ENCODE peak calls at places on chromosomes 6 and 20, in four cellular contexts. One of them, this sample, is unnamed.

GRCh38 chr6:161048636-161049035 is 57.1 kb downstream of the MAP3K4 start:
- DNase-seq in GM12878: no peak
- DNase-seq in GM12891: no peak
- DNase-seq in K562: no peak
- DNase-seq in this sample: no peak

GRCh38 chr6:153989989-153990388 is 49.1 kb upstream of the OPRM1 start:
- DNase-seq in GM12878: no peak
- DNase-seq in GM12891: no peak
- DNase-seq in K562: no peak
- DNase-seq in this sample: no peak

GRCh38 chr20:24465730-24466129 is 3.7 kb upstream of the SYNDIG1 start:
- DNase-seq in GM12878: no peak
- DNase-seq in GM12891: no peak
- DNase-seq in K562: no peak
- DNase-seq in this sample: no peak

GRCh38 chr6:16684195-16684689 is 77.0 kb downstream of the ATXN1 start:
- DNase-seq in GM12878: no peak
- DNase-seq in GM12891: no peak
- DNase-seq in K562: no peak
- DNase-seq in this sample: peak

GRCh38 chr6:49541936-49542335 is 8.5 kb upstream of the C6orf141 start:
- DNase-seq in GM12878: no peak
- DNase-seq in GM12891: no peak
- DNase-seq in K562: no peak
- DNase-seq in this sample: no peak

GRCh38 chr6:20678831-20679352 is 144.6 kb downstream of the CDKAL1 start:
- DNase-seq in GM12878: no peak
- DNase-seq in GM12891: no peak
- DNase-seq in K562: no peak
- DNase-seq in this sample: no peak

GRCh38 chr6:42742116-42742894 is 3.6 kb downstream of the TBCC start:
- DNase-seq in GM12878: no peak
- DNase-seq in GM12891: no peak
- DNase-seq in K562: peak
- DNase-seq in this sample: no peak

GRCh38 chr6:25138024-25138696 is 141.0 kb upstream of the CARMIL1 start:
- DNase-seq in GM12878: peak
- DNase-seq in GM12891: no peak
- DNase-seq in K562: no peak
- DNase-seq in this sample: peak

GRCh38 chr6:13392462-13392861 is 64.1 kb upstream of the TBC1D7 start:
- DNase-seq in GM12878: no peak
- DNase-seq in GM12891: no peak
- DNase-seq in K562: no peak
- DNase-seq in this sample: no peak

GRCh38 chr20:16530201-16530681 is 43.0 kb downstream of the KIF16B start:
- DNase-seq in GM12878: no peak
- DNase-seq in GM12891: no peak
- DNase-seq in K562: no peak
- DNase-seq in this sample: no peak

GRCh38 chr6:28868873-28869272 is 54.9 kb downstream of the TRIM27 start:
- DNase-seq in GM12878: no peak
- DNase-seq in GM12891: no peak
- DNase-seq in K562: no peak
- DNase-seq in this sample: no peak

GRCh38 chr6:170083236-170084051 is 207.4 kb downstream of the DLL1 start:
- DNase-seq in GM12878: no peak
- DNase-seq in GM12891: no peak
- DNase-seq in K562: no peak
- DNase-seq in this sample: no peak

GRCh38 chr6:3939964-3940363 is 90.8 kb downstream of the FAM50B start:
- DNase-seq in GM12878: no peak
- DNase-seq in GM12891: no peak
- DNase-seq in K562: no peak
- DNase-seq in this sample: no peak

GRCh38 chr6:33904050-33904827 is 100.4 kb upstream of the MLN start:
- DNase-seq in GM12878: peak
- DNase-seq in GM12891: peak
- DNase-seq in K562: peak
- DNase-seq in this sample: no peak

GRCh38 chr20:8454137-8454712 is 322.2 kb downstream of the PLCB1 start:
- DNase-seq in GM12878: peak
- DNase-seq in GM12891: peak
- DNase-seq in K562: no peak
- DNase-seq in this sample: peak

GRCh38 chr20:42366626-42367025 is 748.4 kb upstream of the CHD6 start:
- DNase-seq in GM12878: no peak
- DNase-seq in GM12891: no peak
- DNase-seq in K562: no peak
- DNase-seq in this sample: no peak

GRCh38 chr6:35895560-35895959 is 25.3 kb downstream of the SRPK1 start:
- DNase-seq in GM12878: no peak
- DNase-seq in GM12891: no peak
- DNase-seq in K562: no peak
- DNase-seq in this sample: no peak

GRCh38 chr20:51404297-51405060 is 138.0 kb downstream of the NFATC2 start:
- DNase-seq in GM12878: peak
- DNase-seq in GM12891: peak
- DNase-seq in K562: no peak
- DNase-seq in this sample: no peak

GRCh38 chr6:70134542-70134941 is 168.3 kb downstream of the COL9A1 start:
- DNase-seq in GM12878: no peak
- DNase-seq in GM12891: no peak
- DNase-seq in K562: no peak
- DNase-seq in this sample: no peak

GRCh38 chr6:132316970-132317369 is 84.3 kb downstream of the MOXD1 start:
- DNase-seq in GM12878: no peak
- DNase-seq in GM12891: no peak
- DNase-seq in K562: no peak
- DNase-seq in this sample: no peak

GRCh38 chr6:163793584-163793983 is 379.1 kb downstream of the QKI start:
- DNase-seq in GM12878: no peak
- DNase-seq in GM12891: no peak
- DNase-seq in K562: no peak
- DNase-seq in this sample: no peak

GRCh38 chr20:23112595-23112994 is 26.5 kb upstream of the CD93 start:
- DNase-seq in GM12878: no peak
- DNase-seq in GM12891: no peak
- DNase-seq in K562: no peak
- DNase-seq in this sample: no peak

GRCh38 chr20:62652051-62652893 is 10.0 kb downstream of the SLCO4A1 start:
- DNase-seq in GM12878: peak
- DNase-seq in GM12891: peak
- DNase-seq in K562: peak
- DNase-seq in this sample: peak

GRCh38 chr6:50185006-50185405 is 135.3 kb upstream of the DEFB112 start:
- DNase-seq in GM12878: no peak
- DNase-seq in GM12891: no peak
- DNase-seq in K562: no peak
- DNase-seq in this sample: no peak

GRCh38 chr6:28719275-28719940 is 193.7 kb downstream of the GPX5 start:
- DNase-seq in GM12878: no peak
- DNase-seq in GM12891: no peak
- DNase-seq in K562: peak
- DNase-seq in this sample: peak

GRCh38 chr6:158910484-158911075 is 89.4 kb downstream of the RSPH3 start:
- DNase-seq in GM12878: peak
- DNase-seq in GM12891: no peak
- DNase-seq in K562: no peak
- DNase-seq in this sample: no peak

GRCh38 chr6:39377530-39377929 is 55.0 kb upstream of the KCNK16 start:
- DNase-seq in GM12878: no peak
- DNase-seq in GM12891: peak
- DNase-seq in K562: no peak
- DNase-seq in this sample: peak

GRCh38 chr6:165884813-165885765 is 222.0 kb upstream of the PDE10A start:
- DNase-seq in GM12878: peak
- DNase-seq in GM12891: peak
- DNase-seq in K562: peak
- DNase-seq in this sample: peak

GRCh38 chr6:18166314-18167007 is 11.2 kb downstream of the KDM1B start:
- DNase-seq in GM12878: no peak
- DNase-seq in GM12891: no peak
- DNase-seq in K562: no peak
- DNase-seq in this sample: no peak

GRCh38 chr6:143125455-143125854 is 64.8 kb downstream of the AIG1 start:
- DNase-seq in GM12878: no peak
- DNase-seq in GM12891: no peak
- DNase-seq in K562: no peak
- DNase-seq in this sample: no peak

GRCh38 chr20:63967330-63968135 is 2.2 kb downstream of the ZNF512B start:
- DNase-seq in GM12878: no peak
- DNase-seq in GM12891: no peak
- DNase-seq in K562: no peak
- DNase-seq in this sample: no peak

GRCh38 chr20:22775671-22776139 is 191.3 kb upstream of the FOXA2 start:
- DNase-seq in GM12878: no peak
- DNase-seq in GM12891: no peak
- DNase-seq in K562: no peak
- DNase-seq in this sample: no peak

GRCh38 chr6:56372621-56373020 is 125.2 kb upstream of the COL21A1 start:
- DNase-seq in GM12878: no peak
- DNase-seq in GM12891: no peak
- DNase-seq in K562: no peak
- DNase-seq in this sample: no peak

GRCh38 chr6:92716638-92717037 is 702.7 kb downstream of the EPHA7 start:
- DNase-seq in GM12878: no peak
- DNase-seq in GM12891: no peak
- DNase-seq in K562: no peak
- DNase-seq in this sample: no peak

GRCh38 chr6:10555625-10556309 is 34.6 kb downstream of the GCNT2 start:
- DNase-seq in GM12878: no peak
- DNase-seq in GM12891: no peak
- DNase-seq in K562: no peak
- DNase-seq in this sample: no peak

GRCh38 chr20:19947611-19948264 is 69.4 kb upstream of the NAA20 start:
- DNase-seq in GM12878: peak
- DNase-seq in GM12891: no peak
- DNase-seq in K562: peak
- DNase-seq in this sample: no peak

GRCh38 chr6:121794630-121795029 is 359.2 kb downstream of the GJA1 start:
- DNase-seq in GM12878: no peak
- DNase-seq in GM12891: no peak
- DNase-seq in K562: no peak
- DNase-seq in this sample: no peak
- TF ChIP-seq SPI1 in GM12878: no peak
- TF ChIP-seq SPI1 in GM12891: no peak
- TF ChIP-seq SPI1 in K562: no peak
- TF ChIP-seq SPI1 in this sample: no peak

GRCh38 chr20:47751449-47751848 is 33.8 kb downstream of the SULF2 start:
- DNase-seq in GM12878: no peak
- DNase-seq in GM12891: no peak
- DNase-seq in K562: no peak
- DNase-seq in this sample: peak

GRCh38 chr20:47749367-47749766 is 35.9 kb downstream of the SULF2 start:
- DNase-seq in GM12878: no peak
- DNase-seq in GM12891: no peak
- DNase-seq in K562: no peak
- DNase-seq in this sample: no peak

GRCh38 chr20:47754946-47755652 is 30.2 kb downstream of the SULF2 start:
- DNase-seq in GM12878: no peak
- DNase-seq in GM12891: no peak
- DNase-seq in K562: no peak
- DNase-seq in this sample: no peak

GRCh38 chr20:47754301-47754700 is 31.0 kb downstream of the SULF2 start:
- DNase-seq in GM12878: no peak
- DNase-seq in GM12891: no peak
- DNase-seq in K562: no peak
- DNase-seq in this sample: no peak

DNA sequence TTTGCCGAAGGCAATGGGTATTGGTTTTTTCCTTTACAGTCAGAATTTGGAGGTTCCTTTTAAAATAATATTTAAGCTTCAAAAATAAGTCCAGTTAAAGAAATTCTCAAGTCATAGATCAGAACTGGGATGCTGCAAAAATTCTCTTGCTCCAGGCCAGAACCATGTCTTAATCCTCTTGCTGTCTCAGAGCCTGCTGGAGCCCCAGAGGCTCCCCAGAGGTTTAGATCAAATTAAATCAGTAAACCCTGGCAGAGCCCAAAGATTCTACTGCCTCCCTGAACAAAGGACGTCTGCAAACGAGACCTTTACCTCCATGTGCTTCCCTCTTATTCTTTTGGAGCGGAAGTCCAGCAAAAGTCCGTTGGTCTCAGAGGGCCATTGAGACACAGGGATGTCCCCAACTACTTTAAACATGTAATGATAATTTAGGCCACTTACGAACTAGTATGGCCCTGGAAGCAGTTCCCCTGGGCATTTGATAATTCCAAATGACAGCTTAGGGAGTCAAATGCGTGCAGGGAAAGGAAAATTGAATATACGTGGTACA is 31.6 kb downstream of the SULF2 start:
- DNase-seq in GM12878: no peak
- DNase-seq in GM12891: no peak
- DNase-seq in K562: no peak
- DNase-seq in this sample: no peak
- TF ChIP-seq POLR2AphosphoS5 in GM12878: no peak
- TF ChIP-seq POLR2AphosphoS5 in GM12891: no peak
- TF ChIP-seq POLR2AphosphoS5 in K562: no peak
- TF ChIP-seq POLR2AphosphoS5 in this sample: no peak

GRCh38 chr6:46090115-46091079 is 39.4 kb upstream of the ENPP4 start:
- DNase-seq in GM12878: peak
- DNase-seq in GM12891: peak
- DNase-seq in K562: peak
- DNase-seq in this sample: peak
- TF ChIP-seq SPI1 in GM12878: no peak
- TF ChIP-seq SPI1 in GM12891: no peak
- TF ChIP-seq SPI1 in K562: no peak
- TF ChIP-seq SPI1 in this sample: no peak

GRCh38 chr20:45359406-45360148 is 3.4 kb upstream of the SYS1 start:
- DNase-seq in GM12878: no peak
- DNase-seq in GM12891: no peak
- DNase-seq in K562: no peak
- DNase-seq in this sample: no peak
- TF ChIP-seq POLR2AphosphoS5 in GM12878: no peak
- TF ChIP-seq POLR2AphosphoS5 in GM12891: no peak
- TF ChIP-seq POLR2AphosphoS5 in K562: no peak
- TF ChIP-seq POLR2AphosphoS5 in this sample: no peak

GRCh38 chr20:46324960-46325703 is 16.8 kb upstream of the CDH22 start:
- DNase-seq in GM12878: no peak
- DNase-seq in GM12891: no peak
- DNase-seq in K562: peak
- DNase-seq in this sample: peak
- TF ChIP-seq SPI1 in GM12878: no peak
- TF ChIP-seq SPI1 in GM12891: no peak
- TF ChIP-seq SPI1 in K562: no peak
- TF ChIP-seq SPI1 in this sample: no peak

This sample was measured in HL-60.